ENCODE peak calls at places on chromosomes 1 and 21, in six cellular contexts. One of them, this sample, is unnamed. For H3K9me3, the result is how much of the 10 kb centered on the place peaks cover.

GRCh38 chr1:14924455-14925325 is 228.9 kb upstream of the TMEM51 start:
- DNase-seq in tibial artery: peak
- DNase-seq in neural progenitor cell: peak
- DNase-seq in kidney: peak
- DNase-seq in adrenal gland: peak
- DNase-seq in HepG2: no peak
- DNase-seq in this sample: no peak

GRCh38 chr1:224540535-224540934 is 75.6 kb upstream of the CNIH3 start:
- DNase-seq in tibial artery: no peak
- DNase-seq in neural progenitor cell: no peak
- DNase-seq in kidney: no peak
- DNase-seq in adrenal gland: no peak
- DNase-seq in HepG2: no peak
- DNase-seq in this sample: no peak

GRCh38 chr1:231866392-231867331 is 240.1 kb downstream of the DISC1 start:
- DNase-seq in tibial artery: no peak
- DNase-seq in neural progenitor cell: peak
- DNase-seq in kidney: no peak
- DNase-seq in adrenal gland: peak
- DNase-seq in HepG2: peak
- DNase-seq in this sample: no peak

GRCh38 chr1:150596095-150596892 is 16.9 kb upstream of the MCL1 start:
- DNase-seq in tibial artery: no peak
- DNase-seq in neural progenitor cell: no peak
- DNase-seq in kidney: no peak
- DNase-seq in adrenal gland: no peak
- DNase-seq in HepG2: no peak
- DNase-seq in this sample: no peak

GRCh38 chr1:41513388-41513745 is 28.9 kb upstream of the EDN2 start:
- DNase-seq in tibial artery: no peak
- DNase-seq in neural progenitor cell: peak
- DNase-seq in kidney: no peak
- DNase-seq in adrenal gland: no peak
- DNase-seq in HepG2: no peak
- DNase-seq in this sample: no peak

GRCh38 chr1:35488346-35488745 is 68.9 kb downstream of the KIAA0319L start:
- DNase-seq in tibial artery: no peak
- DNase-seq in neural progenitor cell: no peak
- DNase-seq in kidney: no peak
- DNase-seq in adrenal gland: no peak
- DNase-seq in HepG2: no peak
- DNase-seq in this sample: no peak

GRCh38 chr1:223776075-223776814 is 63.9 kb downstream of the CAPN2 start:
- DNase-seq in tibial artery: no peak
- DNase-seq in neural progenitor cell: no peak
- DNase-seq in kidney: no peak
- DNase-seq in adrenal gland: no peak
- DNase-seq in HepG2: no peak
- DNase-seq in this sample: no peak

GRCh38 chr1:170604065-170604464 is 59.9 kb upstream of the PRRX1 start:
- DNase-seq in tibial artery: no peak
- DNase-seq in neural progenitor cell: no peak
- DNase-seq in kidney: no peak
- DNase-seq in adrenal gland: no peak
- DNase-seq in HepG2: no peak
- DNase-seq in this sample: no peak

GRCh38 chr1:194447635-194448034 is 1261.2 kb upstream of the B3GALT2 start:
- DNase-seq in tibial artery: no peak
- DNase-seq in neural progenitor cell: no peak
- DNase-seq in kidney: no peak
- DNase-seq in adrenal gland: no peak
- DNase-seq in HepG2: no peak
- DNase-seq in this sample: no peak

GRCh38 chr1:201318504-201319340 is 35.4 kb downstream of the PKP1 start:
- DNase-seq in tibial artery: no peak
- DNase-seq in neural progenitor cell: no peak
- DNase-seq in kidney: no peak
- DNase-seq in adrenal gland: no peak
- DNase-seq in HepG2: no peak
- DNase-seq in this sample: no peak

GRCh38 chr1:81813691-81814090 is 13.0 kb downstream of the ADGRL2 start:
- DNase-seq in tibial artery: no peak
- DNase-seq in neural progenitor cell: no peak
- DNase-seq in kidney: no peak
- DNase-seq in adrenal gland: no peak
- DNase-seq in HepG2: no peak
- DNase-seq in this sample: no peak

GRCh38 chr1:224170748-224171478 is 12.1 kb upstream of the DEGS1 start:
- DNase-seq in tibial artery: no peak
- DNase-seq in neural progenitor cell: peak
- DNase-seq in kidney: no peak
- DNase-seq in adrenal gland: no peak
- DNase-seq in HepG2: peak
- DNase-seq in this sample: no peak

GRCh38 chr1:57218487-57219079 is 205.3 kb downstream of the DAB1 start:
- DNase-seq in tibial artery: no peak
- DNase-seq in neural progenitor cell: peak
- DNase-seq in kidney: no peak
- DNase-seq in adrenal gland: no peak
- DNase-seq in HepG2: no peak
- DNase-seq in this sample: no peak

GRCh38 chr1:55877440-55878232 is 662.5 kb upstream of the USP24 start:
- DNase-seq in tibial artery: no peak
- DNase-seq in neural progenitor cell: no peak
- DNase-seq in kidney: no peak
- DNase-seq in adrenal gland: no peak
- DNase-seq in HepG2: no peak
- DNase-seq in this sample: no peak

GRCh38 chr21:34892196-34892595 is 156.9 kb downstream of the RUNX1 start:
- DNase-seq in tibial artery: no peak
- DNase-seq in neural progenitor cell: no peak
- DNase-seq in kidney: no peak
- DNase-seq in adrenal gland: no peak
- DNase-seq in HepG2: no peak
- DNase-seq in this sample: no peak

GRCh38 chr21:42650441-42651421 is 2.7 kb upstream of the PDE9A start:
- DNase-seq in tibial artery: no peak
- DNase-seq in neural progenitor cell: no peak
- DNase-seq in kidney: peak
- DNase-seq in adrenal gland: no peak
- DNase-seq in HepG2: no peak
- DNase-seq in this sample: no peak

GRCh38 chr1:247304046-247304445 is 27.6 kb downstream of the ZNF496 start:
- DNase-seq in tibial artery: no peak
- DNase-seq in neural progenitor cell: no peak
- DNase-seq in kidney: no peak
- DNase-seq in adrenal gland: no peak
- DNase-seq in HepG2: no peak
- DNase-seq in this sample: no peak

GRCh38 chr1:245614476-245614875 is 459.7 kb downstream of the KIF26B start:
- DNase-seq in tibial artery: no peak
- DNase-seq in neural progenitor cell: no peak
- DNase-seq in kidney: peak
- DNase-seq in adrenal gland: no peak
- DNase-seq in HepG2: no peak
- DNase-seq in this sample: no peak

GRCh38 chr1:226608699-226609505 is 60.3 kb downstream of the STUM start:
- DNase-seq in tibial artery: peak
- DNase-seq in neural progenitor cell: peak
- DNase-seq in kidney: peak
- DNase-seq in adrenal gland: peak
- DNase-seq in HepG2: peak
- DNase-seq in this sample: no peak

GRCh38 chr1:1927751-1928150 is 8.7 kb upstream of the TMEM52 start:
- DNase-seq in tibial artery: no peak
- DNase-seq in neural progenitor cell: no peak
- DNase-seq in kidney: peak
- DNase-seq in adrenal gland: peak
- DNase-seq in HepG2: no peak
- DNase-seq in this sample: no peak

GRCh38 chr1:152043870-152044269 is 7.1 kb upstream of the S100A11 start:
- DNase-seq in tibial artery: no peak
- DNase-seq in neural progenitor cell: no peak
- DNase-seq in kidney: no peak
- DNase-seq in adrenal gland: no peak
- DNase-seq in HepG2: no peak
- DNase-seq in this sample: no peak

GRCh38 chr1:13546791-13547190 is 33.0 kb upstream of the LRRC38 start:
- DNase-seq in tibial artery: no peak
- DNase-seq in neural progenitor cell: no peak
- DNase-seq in kidney: no peak
- DNase-seq in adrenal gland: no peak
- DNase-seq in HepG2: no peak
- DNase-seq in this sample: no peak
- H3K9me3 ChIP-seq in tibial artery: under half
- H3K9me3 ChIP-seq in neural progenitor cell: under half
- H3K9me3 ChIP-seq in kidney: under half
- H3K9me3 ChIP-seq in adrenal gland: under half
- H3K9me3 ChIP-seq in HepG2: under half
- H3K9me3 ChIP-seq in this sample: under half

GRCh38 chr1:204448991-204449390 is 37.4 kb upstream of the PPP1R15B start:
- DNase-seq in tibial artery: no peak
- DNase-seq in neural progenitor cell: no peak
- DNase-seq in kidney: no peak
- DNase-seq in adrenal gland: no peak
- DNase-seq in HepG2: no peak
- DNase-seq in this sample: no peak

GRCh38 chr1:204450461-204451257 is 39.0 kb upstream of the PPP1R15B start:
- DNase-seq in tibial artery: no peak
- DNase-seq in neural progenitor cell: peak
- DNase-seq in kidney: peak
- DNase-seq in adrenal gland: no peak
- DNase-seq in HepG2: no peak
- DNase-seq in this sample: no peak

GRCh38 chr1:204448321-204448964 is 36.8 kb upstream of the PPP1R15B start:
- DNase-seq in tibial artery: no peak
- DNase-seq in neural progenitor cell: no peak
- DNase-seq in kidney: no peak
- DNase-seq in adrenal gland: no peak
- DNase-seq in HepG2: no peak
- DNase-seq in this sample: no peak

GRCh38 chr1:204451352-204452124 is 39.9 kb upstream of the PPP1R15B start:
- DNase-seq in tibial artery: no peak
- DNase-seq in neural progenitor cell: no peak
- DNase-seq in kidney: no peak
- DNase-seq in adrenal gland: no peak
- DNase-seq in HepG2: no peak
- DNase-seq in this sample: no peak

DNA sequence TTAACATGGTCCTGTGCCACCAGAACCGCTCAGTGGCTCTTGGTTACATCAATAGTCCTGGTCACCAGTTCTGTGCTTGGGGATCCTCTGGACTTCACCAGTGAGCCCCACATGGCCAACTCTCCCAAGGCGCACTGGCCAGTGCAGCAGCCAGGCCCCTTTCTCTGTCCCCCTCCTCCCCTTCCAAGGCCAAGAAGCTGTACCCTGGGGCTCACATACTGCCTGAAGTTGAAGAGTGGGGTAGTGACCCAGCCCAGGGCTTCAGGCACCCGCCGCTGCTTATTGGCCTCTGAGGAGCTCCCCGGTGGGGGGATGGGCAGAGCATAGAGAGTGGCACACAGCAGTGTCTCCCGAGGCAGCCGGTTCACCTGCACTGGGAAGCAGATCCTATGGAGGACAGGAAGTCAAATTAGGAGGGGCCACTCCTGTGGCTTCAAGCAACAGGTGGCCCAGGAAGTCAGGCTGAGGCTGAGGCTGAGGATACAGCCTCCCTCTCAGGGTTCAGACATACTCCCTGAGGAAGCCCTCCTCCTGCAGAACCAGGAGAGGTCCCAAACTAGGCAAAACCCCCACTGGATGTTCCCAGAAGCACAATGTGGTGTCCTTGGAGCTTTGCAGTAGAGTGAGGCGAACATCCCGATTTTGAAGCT is 38.1 kb upstream of the PPP1R15B start:
- DNase-seq in tibial artery: no peak
- DNase-seq in neural progenitor cell: no peak
- DNase-seq in kidney: no peak
- DNase-seq in adrenal gland: no peak
- DNase-seq in HepG2: no peak
- DNase-seq in this sample: no peak
- H3K27ac ChIP-seq in tibial artery: no peak
- H3K27ac ChIP-seq in neural progenitor cell: no peak
- H3K27ac ChIP-seq in kidney: peak
- H3K27ac ChIP-seq in adrenal gland: no peak
- H3K27ac ChIP-seq in HepG2: no peak
- H3K27ac ChIP-seq in this sample: peak

DNA sequence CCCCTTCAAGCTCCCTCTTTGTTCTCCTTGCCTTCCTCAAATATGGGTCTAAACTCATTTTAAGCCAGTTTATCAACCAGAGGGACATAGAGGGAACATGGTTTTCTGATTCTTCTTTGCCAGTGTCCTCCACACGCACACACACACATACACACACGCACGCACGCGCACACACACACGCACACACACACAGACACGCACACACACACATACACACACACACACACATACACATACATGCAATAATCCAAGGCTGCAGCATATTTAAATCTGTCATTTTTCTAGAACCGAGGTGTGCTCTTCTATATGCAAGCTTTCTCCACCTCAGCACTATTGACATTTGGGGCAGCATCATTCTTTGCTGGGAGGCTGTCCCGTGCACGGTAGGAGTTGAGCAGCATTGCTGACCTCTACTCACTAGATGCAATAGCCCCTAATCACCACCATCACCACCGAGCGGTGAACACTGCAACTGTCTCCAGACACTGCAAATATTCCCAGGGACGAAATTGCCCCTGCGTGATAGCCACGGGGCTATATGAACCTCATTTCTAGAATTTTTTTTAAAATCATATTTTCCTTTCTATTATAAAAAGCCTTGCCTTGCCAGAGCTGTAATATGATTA is 8.0 kb downstream of the TNFRSF9 start:
- DNase-seq in tibial artery: no peak
- DNase-seq in neural progenitor cell: peak
- DNase-seq in kidney: no peak
- DNase-seq in adrenal gland: no peak
- DNase-seq in HepG2: no peak
- DNase-seq in this sample: no peak
- TF ChIP-seq CTCF in tibial artery: no peak
- TF ChIP-seq CTCF in neural progenitor cell: no peak
- TF ChIP-seq CTCF in kidney: no peak
- TF ChIP-seq CTCF in adrenal gland: no peak
- TF ChIP-seq CTCF in HepG2: no peak
- TF ChIP-seq CTCF in this sample: no peak

GRCh38 chr1:3146458-3146857 is 77.5 kb downstream of the PRDM16 start:
- DNase-seq in tibial artery: no peak
- DNase-seq in neural progenitor cell: no peak
- DNase-seq in kidney: no peak
- DNase-seq in adrenal gland: no peak
- DNase-seq in HepG2: no peak
- DNase-seq in this sample: no peak

GRCh38 chr1:3142751-3143150 is 73.7 kb downstream of the PRDM16 start:
- DNase-seq in tibial artery: no peak
- DNase-seq in neural progenitor cell: no peak
- DNase-seq in kidney: no peak
- DNase-seq in adrenal gland: no peak
- DNase-seq in HepG2: no peak
- DNase-seq in this sample: no peak

GRCh38 chr1:3148171-3148570 is 79.2 kb downstream of the PRDM16 start:
- DNase-seq in tibial artery: no peak
- DNase-seq in neural progenitor cell: no peak
- DNase-seq in kidney: no peak
- DNase-seq in adrenal gland: no peak
- DNase-seq in HepG2: no peak
- DNase-seq in this sample: no peak

GRCh38 chr1:3146907-3147306 is 77.9 kb downstream of the PRDM16 start:
- DNase-seq in tibial artery: no peak
- DNase-seq in neural progenitor cell: no peak
- DNase-seq in kidney: no peak
- DNase-seq in adrenal gland: no peak
- DNase-seq in HepG2: no peak
- DNase-seq in this sample: no peak

GRCh38 chr1:3145489-3146325 is 76.7 kb downstream of the PRDM16 start:
- DNase-seq in tibial artery: no peak
- DNase-seq in neural progenitor cell: no peak
- DNase-seq in kidney: no peak
- DNase-seq in adrenal gland: no peak
- DNase-seq in HepG2: no peak
- DNase-seq in this sample: no peak
- H3K9me3 ChIP-seq in tibial artery: under half
- H3K9me3 ChIP-seq in neural progenitor cell: under half
- H3K9me3 ChIP-seq in kidney: under half
- H3K9me3 ChIP-seq in adrenal gland: under half
- H3K9me3 ChIP-seq in HepG2: under half
- H3K9me3 ChIP-seq in this sample: under half